ENCODE peak calls at places on chromosomes 12 and 14, in nine cellular contexts. One of them, this sample, is unnamed.

GRCh38 chr14:74963178-74963704 is 7.8 kb upstream of the PGF start:
- DNase-seq in fibroblast of lung: no peak
- DNase-seq in CD8-positive, alpha-beta T cell: no peak
- DNase-seq in heart right ventricle: no peak
- DNase-seq in dorsolateral prefrontal cortex: no peak
- DNase-seq in astrocyte of the spinal cord: no peak
- DNase-seq in GM12865: peak
- DNase-seq in cardiac muscle cell: no peak
- DNase-seq in spleen: peak
- DNase-seq in this sample: no peak

GRCh38 chr14:23177181-23177580 is 6.3 kb downstream of the SLC7A8 start:
- DNase-seq in fibroblast of lung: no peak
- DNase-seq in CD8-positive, alpha-beta T cell: no peak
- DNase-seq in heart right ventricle: no peak
- DNase-seq in dorsolateral prefrontal cortex: no peak
- DNase-seq in astrocyte of the spinal cord: no peak
- DNase-seq in GM12865: no peak
- DNase-seq in cardiac muscle cell: no peak
- DNase-seq in spleen: no peak
- DNase-seq in this sample: no peak

GRCh38 chr12:65868133-65868705 is 43.9 kb downstream of the HMGA2 start:
- DNase-seq in fibroblast of lung: peak
- DNase-seq in CD8-positive, alpha-beta T cell: no peak
- DNase-seq in heart right ventricle: no peak
- DNase-seq in dorsolateral prefrontal cortex: no peak
- DNase-seq in astrocyte of the spinal cord: peak
- DNase-seq in GM12865: no peak
- DNase-seq in cardiac muscle cell: peak
- DNase-seq in spleen: no peak
- DNase-seq in this sample: no peak

GRCh38 chr12:28611115-28611435 is 420.8 kb downstream of the CCDC91 start:
- DNase-seq in fibroblast of lung: peak
- DNase-seq in CD8-positive, alpha-beta T cell: no peak
- DNase-seq in heart right ventricle: no peak
- DNase-seq in dorsolateral prefrontal cortex: no peak
- DNase-seq in astrocyte of the spinal cord: peak
- DNase-seq in GM12865: no peak
- DNase-seq in cardiac muscle cell: peak
- DNase-seq in spleen: no peak
- DNase-seq in this sample: no peak

GRCh38 chr14:101031186-101031585 is 127.7 kb upstream of the RTL1 start:
- DNase-seq in fibroblast of lung: no peak
- DNase-seq in CD8-positive, alpha-beta T cell: no peak
- DNase-seq in heart right ventricle: no peak
- DNase-seq in dorsolateral prefrontal cortex: no peak
- DNase-seq in astrocyte of the spinal cord: no peak
- DNase-seq in GM12865: no peak
- DNase-seq in cardiac muscle cell: no peak
- DNase-seq in spleen: peak
- DNase-seq in this sample: no peak

GRCh38 chr12:2137707-2138106 is 84.9 kb downstream of the CACNA1C start:
- DNase-seq in fibroblast of lung: no peak
- DNase-seq in CD8-positive, alpha-beta T cell: no peak
- DNase-seq in heart right ventricle: no peak
- DNase-seq in dorsolateral prefrontal cortex: no peak
- DNase-seq in astrocyte of the spinal cord: no peak
- DNase-seq in GM12865: no peak
- DNase-seq in cardiac muscle cell: no peak
- DNase-seq in spleen: no peak
- DNase-seq in this sample: no peak

GRCh38 chr14:26216797-26217196 is 381.0 kb downstream of the NOVA1 start:
- DNase-seq in fibroblast of lung: no peak
- DNase-seq in CD8-positive, alpha-beta T cell: no peak
- DNase-seq in heart right ventricle: no peak
- DNase-seq in dorsolateral prefrontal cortex: no peak
- DNase-seq in astrocyte of the spinal cord: no peak
- DNase-seq in GM12865: no peak
- DNase-seq in cardiac muscle cell: no peak
- DNase-seq in spleen: no peak
- DNase-seq in this sample: no peak

GRCh38 chr12:3065300-3065699 is 11.9 kb upstream of the TSPAN9 start:
- DNase-seq in fibroblast of lung: no peak
- DNase-seq in CD8-positive, alpha-beta T cell: no peak
- DNase-seq in heart right ventricle: no peak
- DNase-seq in dorsolateral prefrontal cortex: no peak
- DNase-seq in astrocyte of the spinal cord: no peak
- DNase-seq in GM12865: no peak
- DNase-seq in cardiac muscle cell: no peak
- DNase-seq in spleen: peak
- DNase-seq in this sample: no peak

GRCh38 chr14:21092147-21093011 is 6.1 kb downstream of the ZNF219 start:
- DNase-seq in fibroblast of lung: peak
- DNase-seq in CD8-positive, alpha-beta T cell: peak
- DNase-seq in heart right ventricle: peak
- DNase-seq in dorsolateral prefrontal cortex: peak
- DNase-seq in astrocyte of the spinal cord: peak
- DNase-seq in GM12865: peak
- DNase-seq in cardiac muscle cell: peak
- DNase-seq in spleen: peak
- DNase-seq in this sample: peak

GRCh38 chr12:13032164-13032563 is 12.0 kb upstream of the FAM234B start:
- DNase-seq in fibroblast of lung: peak
- DNase-seq in CD8-positive, alpha-beta T cell: no peak
- DNase-seq in heart right ventricle: no peak
- DNase-seq in dorsolateral prefrontal cortex: no peak
- DNase-seq in astrocyte of the spinal cord: no peak
- DNase-seq in GM12865: no peak
- DNase-seq in cardiac muscle cell: no peak
- DNase-seq in spleen: no peak
- DNase-seq in this sample: no peak

GRCh38 chr14:80415636-80416035 is 204.3 kb upstream of the DIO2 start:
- DNase-seq in fibroblast of lung: no peak
- DNase-seq in CD8-positive, alpha-beta T cell: no peak
- DNase-seq in heart right ventricle: no peak
- DNase-seq in dorsolateral prefrontal cortex: no peak
- DNase-seq in astrocyte of the spinal cord: no peak
- DNase-seq in GM12865: no peak
- DNase-seq in cardiac muscle cell: no peak
- DNase-seq in spleen: no peak
- DNase-seq in this sample: no peak

GRCh38 chr12:88339254-88339949 is 197.3 kb downstream of the TMTC3 start:
- DNase-seq in fibroblast of lung: peak
- DNase-seq in CD8-positive, alpha-beta T cell: no peak
- DNase-seq in heart right ventricle: no peak
- DNase-seq in dorsolateral prefrontal cortex: no peak
- DNase-seq in astrocyte of the spinal cord: peak
- DNase-seq in GM12865: peak
- DNase-seq in cardiac muscle cell: peak
- DNase-seq in spleen: no peak
- DNase-seq in this sample: no peak

GRCh38 chr12:116222358-116222757 is 55.1 kb downstream of the MED13L start:
- DNase-seq in fibroblast of lung: peak
- DNase-seq in CD8-positive, alpha-beta T cell: no peak
- DNase-seq in heart right ventricle: peak
- DNase-seq in dorsolateral prefrontal cortex: no peak
- DNase-seq in astrocyte of the spinal cord: peak
- DNase-seq in GM12865: no peak
- DNase-seq in cardiac muscle cell: peak
- DNase-seq in spleen: no peak
- DNase-seq in this sample: peak

DNA sequence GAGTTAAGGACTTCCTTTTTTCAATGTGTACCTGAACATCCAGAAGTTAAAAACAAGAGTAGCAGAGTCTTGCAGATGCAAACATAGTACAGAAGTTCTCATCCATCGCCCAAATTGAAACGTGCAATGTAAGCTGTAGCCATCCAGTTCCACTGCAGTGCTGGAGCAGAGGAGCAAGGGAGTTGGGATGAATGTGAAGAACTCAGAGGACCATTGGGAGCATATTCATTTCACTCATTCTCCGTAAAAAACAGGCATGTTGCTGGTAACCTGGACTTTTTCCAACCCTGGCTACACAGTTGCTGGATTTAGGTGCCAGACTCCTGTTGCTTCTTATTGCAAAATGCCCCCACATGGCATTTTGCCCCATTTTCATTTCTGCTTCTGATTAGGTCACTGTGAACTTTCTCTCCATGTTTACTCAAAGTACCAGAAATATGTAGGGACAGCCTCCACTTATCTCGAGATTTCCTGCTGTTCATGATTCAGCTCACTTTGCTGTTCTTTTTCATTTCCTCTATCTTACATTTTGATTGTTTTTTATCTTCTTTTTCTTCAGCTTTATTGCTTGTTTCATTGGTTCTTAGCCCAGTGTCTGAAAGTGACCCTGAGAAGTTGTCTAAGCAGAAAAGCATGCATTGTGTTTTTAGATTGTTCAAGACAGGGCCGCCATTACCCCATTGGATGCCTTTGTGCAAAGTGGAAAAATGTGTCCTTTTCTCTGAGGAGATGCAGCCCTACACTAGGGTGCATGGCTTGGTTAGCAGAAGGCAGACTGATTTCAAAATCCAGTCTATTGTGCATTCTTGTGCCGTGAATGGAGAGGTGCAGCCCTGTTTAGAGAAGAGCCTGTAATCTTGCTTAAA is 109.0 kb upstream of the AMIGO2 start:
- DNase-seq in fibroblast of lung: peak
- DNase-seq in CD8-positive, alpha-beta T cell: no peak
- DNase-seq in heart right ventricle: no peak
- DNase-seq in dorsolateral prefrontal cortex: no peak
- DNase-seq in astrocyte of the spinal cord: peak
- DNase-seq in GM12865: no peak
- DNase-seq in cardiac muscle cell: peak
- DNase-seq in spleen: no peak
- DNase-seq in this sample: no peak
- H3K4me3 ChIP-seq in fibroblast of lung: no peak
- H3K4me3 ChIP-seq in CD8-positive, alpha-beta T cell: no peak
- H3K4me3 ChIP-seq in heart right ventricle: no peak
- H3K4me3 ChIP-seq in dorsolateral prefrontal cortex: no peak
- H3K4me3 ChIP-seq in astrocyte of the spinal cord: no peak
- H3K4me3 ChIP-seq in GM12865: no peak
- H3K4me3 ChIP-seq in cardiac muscle cell: no peak
- H3K4me3 ChIP-seq in spleen: no peak
- H3K4me3 ChIP-seq in this sample: no peak

GRCh38 chr12:31772186-31772585 is 43.4 kb upstream of the AMN1 start:
- DNase-seq in fibroblast of lung: peak
- DNase-seq in CD8-positive, alpha-beta T cell: no peak
- DNase-seq in heart right ventricle: no peak
- DNase-seq in dorsolateral prefrontal cortex: no peak
- DNase-seq in astrocyte of the spinal cord: no peak
- DNase-seq in GM12865: no peak
- DNase-seq in cardiac muscle cell: peak
- DNase-seq in spleen: no peak
- DNase-seq in this sample: no peak
- TF ChIP-seq CTCF in fibroblast of lung: no peak
- TF ChIP-seq CTCF in CD8-positive, alpha-beta T cell: no peak
- TF ChIP-seq CTCF in heart right ventricle: no peak
- TF ChIP-seq CTCF in dorsolateral prefrontal cortex: no peak
- TF ChIP-seq CTCF in astrocyte of the spinal cord: no peak
- TF ChIP-seq CTCF in GM12865: no peak
- TF ChIP-seq CTCF in cardiac muscle cell: no peak
- TF ChIP-seq CTCF in spleen: no peak
- TF ChIP-seq CTCF in this sample: no peak

DNA sequence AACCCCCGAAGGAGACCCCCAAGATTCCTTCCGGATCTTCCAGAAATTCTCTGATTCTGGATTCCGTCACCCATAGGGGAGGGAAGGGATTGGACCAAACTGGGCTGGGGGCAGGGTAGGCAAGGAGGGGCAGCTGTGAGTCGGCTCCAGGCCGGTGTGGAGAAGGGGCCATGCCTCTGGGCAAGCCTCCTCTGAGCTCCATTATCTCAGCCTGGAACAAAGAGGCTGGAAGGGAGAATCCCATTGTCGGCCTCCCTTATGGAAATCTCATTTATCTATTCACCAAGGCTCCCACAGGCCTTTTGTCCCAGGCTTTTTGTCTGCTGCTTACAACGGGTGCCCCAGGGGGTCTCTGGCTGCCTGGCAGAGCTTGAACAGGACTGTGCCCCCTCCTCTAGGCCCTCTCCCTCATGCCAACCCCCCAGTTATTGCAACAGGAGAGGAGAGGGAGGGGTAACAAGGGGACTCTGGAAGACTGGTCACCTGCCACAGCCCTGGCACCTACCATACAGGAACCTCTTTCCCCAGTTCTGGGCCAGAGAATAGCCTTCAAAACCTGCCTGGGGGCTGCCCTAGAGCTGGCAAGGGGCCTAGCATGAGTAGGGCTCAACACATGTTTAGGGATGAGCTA is 19.5 kb downstream of the FIGNL2 start:
- DNase-seq in fibroblast of lung: no peak
- DNase-seq in CD8-positive, alpha-beta T cell: no peak
- DNase-seq in heart right ventricle: no peak
- DNase-seq in dorsolateral prefrontal cortex: no peak
- DNase-seq in astrocyte of the spinal cord: no peak
- DNase-seq in GM12865: no peak
- DNase-seq in cardiac muscle cell: no peak
- DNase-seq in spleen: no peak
- DNase-seq in this sample: no peak
- H3K4me3 ChIP-seq in fibroblast of lung: no peak
- H3K4me3 ChIP-seq in CD8-positive, alpha-beta T cell: no peak
- H3K4me3 ChIP-seq in heart right ventricle: no peak
- H3K4me3 ChIP-seq in dorsolateral prefrontal cortex: no peak
- H3K4me3 ChIP-seq in astrocyte of the spinal cord: no peak
- H3K4me3 ChIP-seq in GM12865: no peak
- H3K4me3 ChIP-seq in cardiac muscle cell: no peak
- H3K4me3 ChIP-seq in spleen: no peak
- H3K4me3 ChIP-seq in this sample: no peak

GRCh38 chr14:32713856-32714255 is 224.8 kb upstream of the NPAS3 start:
- DNase-seq in fibroblast of lung: no peak
- DNase-seq in CD8-positive, alpha-beta T cell: no peak
- DNase-seq in heart right ventricle: no peak
- DNase-seq in dorsolateral prefrontal cortex: no peak
- DNase-seq in astrocyte of the spinal cord: no peak
- DNase-seq in GM12865: no peak
- DNase-seq in cardiac muscle cell: no peak
- DNase-seq in spleen: no peak
- DNase-seq in this sample: no peak

GRCh38 chr14:32708134-32708533 is 230.5 kb upstream of the NPAS3 start:
- DNase-seq in fibroblast of lung: no peak
- DNase-seq in CD8-positive, alpha-beta T cell: no peak
- DNase-seq in heart right ventricle: no peak
- DNase-seq in dorsolateral prefrontal cortex: no peak
- DNase-seq in astrocyte of the spinal cord: no peak
- DNase-seq in GM12865: no peak
- DNase-seq in cardiac muscle cell: no peak
- DNase-seq in spleen: no peak
- DNase-seq in this sample: no peak

GRCh38 chr14:32709072-32709471 is 229.6 kb upstream of the NPAS3 start:
- DNase-seq in fibroblast of lung: peak
- DNase-seq in CD8-positive, alpha-beta T cell: no peak
- DNase-seq in heart right ventricle: peak
- DNase-seq in dorsolateral prefrontal cortex: no peak
- DNase-seq in astrocyte of the spinal cord: peak
- DNase-seq in GM12865: no peak
- DNase-seq in cardiac muscle cell: peak
- DNase-seq in spleen: no peak
- DNase-seq in this sample: no peak

GRCh38 chr14:32710351-32711102 is 228.2 kb upstream of the NPAS3 start:
- DNase-seq in fibroblast of lung: peak
- DNase-seq in CD8-positive, alpha-beta T cell: no peak
- DNase-seq in heart right ventricle: no peak
- DNase-seq in dorsolateral prefrontal cortex: no peak
- DNase-seq in astrocyte of the spinal cord: peak
- DNase-seq in GM12865: no peak
- DNase-seq in cardiac muscle cell: peak
- DNase-seq in spleen: no peak
- DNase-seq in this sample: no peak

GRCh38 chr14:32711103-32711680 is 227.5 kb upstream of the NPAS3 start:
- DNase-seq in fibroblast of lung: peak
- DNase-seq in CD8-positive, alpha-beta T cell: no peak
- DNase-seq in heart right ventricle: peak
- DNase-seq in dorsolateral prefrontal cortex: no peak
- DNase-seq in astrocyte of the spinal cord: peak
- DNase-seq in GM12865: peak
- DNase-seq in cardiac muscle cell: peak
- DNase-seq in spleen: no peak
- DNase-seq in this sample: no peak
- TF ChIP-seq CTCF in fibroblast of lung: no peak
- TF ChIP-seq CTCF in CD8-positive, alpha-beta T cell: no peak
- TF ChIP-seq CTCF in heart right ventricle: peak
- TF ChIP-seq CTCF in dorsolateral prefrontal cortex: peak
- TF ChIP-seq CTCF in astrocyte of the spinal cord: peak
- TF ChIP-seq CTCF in GM12865: peak
- TF ChIP-seq CTCF in cardiac muscle cell: peak
- TF ChIP-seq CTCF in spleen: peak
- TF ChIP-seq CTCF in this sample: peak